ENCODE peak calls at places on chromosomes 6 and 20, in seven cellular contexts. X is amniotic stem cell; K is stimulated activated CD8-positive, alpha-beta memory T cell treated with anti-CD3 and anti-CD28 coated beads, Interleukin-12 subunit alpha, Interleukin-12 subunit beta, amount 100 ng/mL, for 4 hours; V is mucosa of gallbladder; W is central memory CD4-positive, alpha-beta T cell; L is transverse colon; D is stomach. M is an unnamed sample.

GRCh38 chr6:132887204-132887603 is 72.8 kb downstream of the RPS12 start:
- DNase-seq in X (no peak), K (no peak), V (no peak), W (no peak), L (no peak), D (no peak), M (no peak)

GRCh38 chr20:39630215-39630614 is 668.1 kb downstream of the DHX35 start:
- DNase-seq in X (no peak), K (no peak), V (no peak), W (no peak), L (no peak), D (no peak), M (no peak)

GRCh38 chr20:44471481-44471882 is 4.2 kb upstream of the TTPAL start:
- DNase-seq in X (no peak), K (no peak), V (no peak), W (no peak), L (no peak), D (no peak), M (no peak)

GRCh38 chr6:160431791-160432404 is 83.7 kb downstream of the SLC22A3 start:
- DNase-seq in X (no peak), K (no peak), V (no peak), W (no peak), L (no peak), D (no peak), M (no peak)

GRCh38 chr6:41625442-41625841 is 12.8 kb upstream of the MDFI start:
- DNase-seq in X (no peak), K (no peak), V (no peak), W (no peak), L (peak; percentile 36), D (no peak), M (no peak)

GRCh38 chr20:44428174-44429016 is 47.3 kb upstream of the TTPAL start:
- DNase-seq in X (no peak), K (no peak), V (no peak), W (no peak), L (no peak), D (no peak), M (no peak)

GRCh38 chr20:47220161-47220582 is 136.3 kb downstream of the ZMYND8 start:
- DNase-seq in X (no peak), K (peak; percentile 10), V (no peak), W (peak; percentile 11), L (peak; percentile 19), D (no peak), M (peak; percentile 47)

GRCh38 chr6:55320691-55321086 is 6.6 kb upstream of the GFRAL start:
- DNase-seq in X (no peak), K (no peak), V (no peak), W (no peak), L (no peak), D (no peak), M (no peak)

GRCh38 chr20:38649275-38649891 is 47.8 kb downstream of the ARHGAP40 start:
- DNase-seq in X (peak; percentile 9), K (no peak), V (no peak), W (no peak), L (no peak), D (no peak), M (no peak)

GRCh38 chr20:36199293-36200257 is 36.7 kb upstream of the AAR2 start:
- DNase-seq in X (peak; percentile 23), K (peak; percentile 34), V (peak; percentile 80), W (peak; percentile 48), L (peak; percentile 84), D (peak; percentile 84), M (peak; percentile 47)

GRCh38 chr20:38975539-38976120 is 13.5 kb downstream of the DHX35 start:
- DNase-seq in X (no peak), K (no peak), V (no peak), W (no peak), L (no peak), D (no peak), M (no peak)

GRCh38 chr6:93416575-93417420 is 2.6 kb downstream of the EPHA7 start:
- DNase-seq in X (no peak), K (no peak), V (peak; percentile 48), W (no peak), L (peak; percentile 8), D (no peak), M (no peak)

GRCh38 chr20:62918137-62918536 is 8.2 kb downstream of the DIDO1 start:
- DNase-seq in X (no peak), K (no peak), V (no peak), W (no peak), L (no peak), D (no peak), M (peak; percentile 52)

GRCh38 chr6:13614126-13614925 is 809 bp upstream of the NOL7 start:
- DNase-seq in X (no peak), K (no peak), V (peak; percentile 37), W (no peak), L (peak; percentile 59), D (peak; percentile 50), M (no peak)

GRCh38 chr6:109799664-109800063 is 108.6 kb downstream of the FIG4 start:
- DNase-seq in X (no peak), K (no peak), V (no peak), W (no peak), L (no peak), D (peak; percentile 30), M (no peak)

GRCh38 chr6:41488064-41488391 is 58.2 kb upstream of the FOXP4 start:
- DNase-seq in X (no peak), K (no peak), V (no peak), W (no peak), L (no peak), D (no peak), M (no peak)

GRCh38 chr6:16402501-16402900 is 164.1 kb downstream of the GMPR start:
- DNase-seq in X (no peak), K (no peak), V (no peak), W (no peak), L (no peak), D (no peak), M (no peak)

GRCh38 chr20:13455713-13456112 is 183.0 kb downstream of the TASP1 start:
- DNase-seq in X (no peak), K (no peak), V (no peak), W (no peak), L (no peak), D (no peak), M (no peak)